ENCODE peak calls at places on chromosomes 1 and 21, in ten cellular contexts. C is astrocyte of the hippocampus; V is C1 segment of cervical spinal cord; W is AG09319; S is hippocampal formation; Z is kidney epithelial cell; T is CD8-positive, alpha-beta memory T cell; U is AG08396; J is astrocyte of the cerebellum; Q is HT1080. O is an unnamed sample.

GRCh38 chr21:42796327-42797062 is 82.8 kb downstream of the WDR4 start:
- DNase-seq in V (no peak), Z (no peak), Q (no peak), S (no peak), W (no peak), C (no peak), U (no peak), J (no peak), T (no peak), O (no peak)

GRCh38 chr21:15221799-15222386 is 157.1 kb upstream of the NRIP1 start:
- DNase-seq in C (peak), Q (peak), J (no peak), Z (peak), T (no peak), S (no peak), V (no peak), W (peak), U (no peak), O (no peak)

GRCh38 chr1:61742620-61743431 is 546 bp downstream of the PATJ start:
- DNase-seq in T (no peak), V (peak), Q (no peak), U (peak), Z (no peak), W (peak), S (peak), J (no peak), C (peak), O (peak)

GRCh38 chr1:113210248-113210647 is 137.2 kb downstream of the LRIG2 start:
- DNase-seq in Z (no peak), W (no peak), Q (no peak), S (no peak), U (no peak), C (no peak), T (no peak), V (no peak), J (no peak), O (no peak)

GRCh38 chr21:44083631-44084291 is 23.4 kb upstream of the PWP2 start:
- DNase-seq in C (no peak), W (no peak), V (no peak), U (peak), Z (no peak), T (peak), J (no peak), S (no peak), Q (no peak), O (no peak)

GRCh38 chr1:200558866-200559459 is 61.6 kb downstream of the KIF14 start:
- DNase-seq in V (no peak), U (peak), S (peak), C (peak), Q (peak), J (peak), W (peak), Z (peak), T (no peak), O (peak)

GRCh38 chr1:244494659-244495058 is 33.6 kb downstream of the CATSPERE start:
- DNase-seq in Q (no peak), J (no peak), T (no peak), U (no peak), S (no peak), Z (no peak), W (no peak), V (no peak), C (no peak), O (no peak)

GRCh38 chr21:36945496-36946138 is 20.9 kb downstream of the HLCS start:
- DNase-seq in Q (no peak), J (no peak), S (no peak), W (no peak), U (no peak), V (no peak), C (peak), Z (no peak), T (no peak), O (no peak)

GRCh38 chr1:228272831-228273571 is 65.2 kb downstream of the OBSCN start:
- DNase-seq in W (no peak), J (no peak), C (no peak), S (no peak), V (no peak), T (no peak), Z (no peak), Q (no peak), U (peak), O (no peak)

GRCh38 chr1:200130552-200130951 is 103.0 kb downstream of the NR5A2 start:
- DNase-seq in V (no peak), C (no peak), Q (no peak), S (no peak), Z (peak), U (no peak), T (no peak), W (no peak), J (no peak), O (no peak)